ENCODE peak calls at places on chromosomes 11 and 22, in eight cellular contexts. A, E, O, L, U, R, G and C are unnamed samples.

GRCh38 chr22:47793304-47794101 is 1031.1 kb downstream of the TBC1D22A start:
- DNase-seq in A (no peak), E (no peak), O (no peak), L (no peak), U (no peak), R (no peak), G (peak; percentile 4), C (no peak)

GRCh38 chr11:3949132-3949531 is 93.7 kb downstream of the STIM1 start:
- DNase-seq in A (no peak), E (peak; percentile 29), O (no peak), L (no peak), U (no peak), R (no peak), G (no peak), C (no peak)

GRCh38 chr22:23850136-23850611 is 7.5 kb upstream of the SLC2A11 start:
- DNase-seq in A (no peak), E (no peak), O (no peak), L (no peak), U (no peak), R (peak; percentile 80), G (peak; percentile 62), C (no peak)

GRCh38 chr11:106031210-106031845 is 9.3 kb upstream of the MSANTD4 start:
- DNase-seq in A (no peak), E (no peak), O (no peak), L (no peak), U (no peak), R (no peak), G (no peak), C (no peak)

GRCh38 chr11:9957072-9957471 is 293.2 kb downstream of the SWAP70 start:
- DNase-seq in A (no peak), E (no peak), O (no peak), L (no peak), U (no peak), R (no peak), G (no peak), C (no peak)

GRCh38 chr11:76729214-76729613 is 53.9 kb upstream of the TSKU start:
- DNase-seq in A (no peak), E (no peak), O (no peak), L (no peak), U (no peak), R (no peak), G (no peak), C (no peak)

GRCh38 chr11:10261821-10262220 is 32.2 kb downstream of the SBF2 start:
- DNase-seq in A (no peak), E (no peak), O (no peak), L (no peak), U (no peak), R (no peak), G (no peak), C (no peak)

GRCh38 chr11:69172674-69173073 is 16.9 kb downstream of the SMIM38 start:
- DNase-seq in A (no peak), E (no peak), O (no peak), L (no peak), U (no peak), R (peak; percentile 83), G (no peak), C (no peak)

GRCh38 chr11:3135491-3136440 is 29.3 kb downstream of the OSBPL5 start:
- DNase-seq in A (no peak), E (no peak), O (no peak), L (no peak), U (no peak), R (peak; percentile 85), G (no peak), C (peak; percentile 35)

GRCh38 chr11:61888043-61888442 is 3.3 kb downstream of the FADS3 start:
- DNase-seq in A (no peak), E (no peak), O (no peak), L (peak; percentile 89), U (no peak), R (peak; percentile 98), G (peak; percentile 54), C (peak; percentile 94)

GRCh38 chr22:42270178-42270511 is 308 bp downstream of the TCF20 start:
- DNase-seq in A (no peak), E (no peak), O (no peak), L (peak; percentile 22), U (peak; percentile 52), R (no peak), G (no peak), C (no peak)

GRCh38 chr22:21937821-21938070 is 14.9 kb downstream of the PPM1F start:
- DNase-seq in A (no peak), E (no peak), O (no peak), L (no peak), U (no peak), R (peak; percentile 97), G (no peak), C (peak; percentile 94)

GRCh38 chr11:15816270-15816871 is 540.0 kb downstream of the SOX6 start:
- DNase-seq in A (no peak), E (no peak), O (no peak), L (no peak), U (no peak), R (no peak), G (no peak), C (no peak)

GRCh38 chr22:39923689-39924088 is 22.8 kb downstream of the GRAP2 start:
- DNase-seq in A (no peak), E (no peak), O (no peak), L (no peak), U (no peak), R (no peak), G (no peak), C (no peak)

GRCh38 chr11:59212222-59212621 is 505 bp downstream of the MPEG1 start:
- DNase-seq in A (no peak), E (no peak), O (no peak), L (no peak), U (no peak), R (no peak), G (no peak), C (no peak)

GRCh38 chr11:103735497-103736032 is 300.9 kb upstream of the DDI1 start:
- DNase-seq in A (no peak), E (no peak), O (no peak), L (no peak), U (no peak), R (no peak), G (no peak), C (no peak)

GRCh38 chr11:70542406-70542805 is 144.1 kb downstream of the CTTN start:
- DNase-seq in A (no peak), E (no peak), O (no peak), L (no peak), U (no peak), R (peak; percentile 39), G (no peak), C (no peak)

GRCh38 chr11:62004473-62004872 is 37.0 kb upstream of the FTH1 start:
- DNase-seq in A (no peak), E (no peak), O (no peak), L (no peak), U (no peak), R (peak; percentile 84), G (peak; percentile 18), C (peak; percentile 79)

GRCh38 chr11:113553235-113553634 is 78.0 kb upstream of the DRD2 start:
- DNase-seq in A (no peak), E (no peak), O (no peak), L (peak; percentile 92), U (no peak), R (peak; percentile 65), G (peak; percentile 27), C (no peak)

GRCh38 chr22:19121631-19122142 is 525 bp downstream of the DGCR2 start:
- DNase-seq in A (peak; percentile 42), E (peak; percentile 18), O (peak; percentile 4), L (peak; percentile 20), U (peak; percentile 25), R (peak; percentile 94), G (peak; percentile 21), C (peak; percentile 86)

GRCh38 chr11:77039491-77040400 is 5.5 kb downstream of the B3GNT6 start:
- DNase-seq in A (no peak), E (no peak), O (no peak), L (peak; percentile 42), U (no peak), R (peak; percentile 97), G (peak; percentile 37), C (peak; percentile 54)

GRCh38 chr11:18766015-18766414 is 25.6 kb downstream of the PTPN5 start:
- DNase-seq in A (no peak), E (no peak), O (no peak), L (no peak), U (no peak), R (no peak), G (no peak), C (no peak)

GRCh38 chr22:49548356-49549202 is 279.1 kb downstream of the BRD1 start:
- DNase-seq in A (no peak), E (no peak), O (no peak), L (no peak), U (no peak), R (peak; percentile 58), G (no peak), C (no peak)

GRCh38 chr22:48070083-48070482 is 1307.6 kb downstream of the TBC1D22A start:
- DNase-seq in A (no peak), E (no peak), O (no peak), L (no peak), U (no peak), R (no peak), G (no peak), C (no peak)

GRCh38 chr11:94084164-94084563 is 44.5 kb upstream of the PANX1 start:
- DNase-seq in A (no peak), E (no peak), O (no peak), L (no peak), U (no peak), R (no peak), G (no peak), C (no peak)

GRCh38 chr11:123111465-123111864 is 49.5 kb upstream of the HSPA8 start:
- DNase-seq in A (no peak), E (peak; percentile 18), O (no peak), L (peak; percentile 59), U (peak; percentile 53), R (peak; percentile 63), G (no peak), C (no peak)